ENCODE peak calls at places on chromosome 18, in five cellular contexts. W is H9, Y is lower lobe of right lung, O is left ventricle myocardium inferior, U is RWPE1. Z is an unnamed sample.

GRCh38 chr18:32549248-32549842 is 78.7 kb upstream of the GAREM1 start:
- DNase-seq in W (peak), Y (peak), O (peak), U (peak), Z (peak)

GRCh38 chr18:56034954-56035353 is 447.0 kb upstream of the TCF4 start:
- DNase-seq in W (no peak), Y (no peak), O (no peak), U (no peak), Z (no peak)

GRCh38 chr18:10939822-10940221 is 209.5 kb downstream of the PIEZO2 start:
- DNase-seq in W (no peak), Y (no peak), O (no peak), U (no peak), Z (no peak)

GRCh38 chr18:51235011-51235789 is 37.7 kb upstream of the MEX3C start:
- DNase-seq in W (no peak), Y (no peak), O (no peak), U (peak), Z (peak)

GRCh38 chr18:9731380-9731779 is 23.3 kb downstream of the RAB31 start:
- DNase-seq in W (no peak), Y (no peak), O (no peak), U (peak), Z (peak)

GRCh38 chr18:37489011-37489410 is 76.6 kb downstream of the CELF4 start:
- DNase-seq in W (no peak), Y (no peak), O (no peak), U (no peak), Z (no peak)

GRCh38 chr18:46488472-46489213 is 168.4 kb downstream of the LOXHD1 start:
- DNase-seq in W (no peak), Y (no peak), O (no peak), U (no peak), Z (no peak)

GRCh38 chr18:8242306-8242705 is 366.9 kb upstream of the RAB12 start:
- DNase-seq in W (no peak), Y (no peak), O (no peak), U (no peak), Z (no peak)

GRCh38 chr18:66792466-66792865 is 188.6 kb upstream of the CDH19 start:
- DNase-seq in W (no peak), Y (no peak), O (no peak), U (no peak), Z (no peak)

GRCh38 chr18:12403601-12404506 is 3.9 kb upstream of the PRELID3A start:
- DNase-seq in W (no peak), Y (no peak), O (no peak), U (peak), Z (peak)

GRCh38 chr18:79581911-79582310 is 97.7 kb upstream of the CTDP1 start:
- DNase-seq in W (no peak), Y (peak), O (no peak), U (no peak), Z (no peak)
- TF ChIP-seq CTCF in W (no peak), Y (no peak), O (no peak), U (no peak), Z (no peak)

GRCh38 chr18:54961016-54961423 is 1.8 kb upstream of the CCDC68 start:
- DNase-seq in W (no peak), Y (no peak), O (no peak), U (no peak), Z (no peak)
- H3K27ac ChIP-seq in W (no peak), Y (no peak), O (no peak), U (no peak), Z (no peak)

GRCh38 chr18:5073026-5073944 is 123.8 kb downstream of the AKAIN1 start:
- DNase-seq in W (peak), Y (no peak), O (no peak), U (peak), Z (peak)
- TF ChIP-seq CTCF in W (peak), Y (peak), O (peak), U (peak), Z (peak)

GRCh38 chr18:75207298-75208054 is 1.5 kb downstream of the PTGR3 start:
- DNase-seq in W (no peak), Y (no peak), O (no peak), U (no peak), Z (no peak)
- H3K27ac ChIP-seq in W (no peak), Y (peak), O (peak), U (peak), Z (no peak)

DNA sequence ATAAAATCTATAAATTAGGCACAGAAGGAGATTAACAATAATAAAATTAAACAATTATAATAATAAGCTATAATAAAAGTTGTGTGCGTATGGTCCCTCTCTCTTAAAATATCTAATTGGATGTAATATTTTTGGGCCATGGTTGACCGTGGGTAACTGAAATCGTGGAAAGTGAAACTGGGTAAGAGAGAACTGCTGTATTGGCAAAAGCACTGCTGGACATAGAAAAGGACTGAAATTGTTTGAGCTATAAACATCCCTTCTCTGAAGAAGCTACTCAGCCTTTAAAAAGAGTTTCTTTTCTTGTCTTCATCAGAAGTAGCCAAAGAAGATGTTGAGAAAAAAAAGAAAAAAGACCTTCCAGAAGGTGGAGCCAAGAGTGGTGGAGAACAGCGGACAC is 379.4 kb downstream of the ZNF521 start:
- DNase-seq in W (no peak), Y (no peak), O (no peak), U (no peak), Z (no peak)
- TF ChIP-seq CTCF in W (no peak), Y (no peak), O (no peak), U (no peak), Z (no peak)

GRCh38 chr18:2898131-2898640 is 51.4 kb downstream of the EMILIN2 start:
- DNase-seq in W (no peak), Y (no peak), O (no peak), U (peak), Z (no peak)
- H3K27ac ChIP-seq in W (no peak), Y (peak), O (peak), U (no peak), Z (no peak)

GRCh38 chr18:74551936-74552555 is 17.7 kb downstream of the CNDP1 start:
- DNase-seq in W (peak), Y (peak), O (peak), U (peak), Z (peak)
- TF ChIP-seq CTCF in W (peak), Y (peak), O (peak), U (peak), Z (peak)